ENCODE peak calls at places on chromosomes 1 and 21, in five cellular contexts. P, L, Q, A and G are unnamed samples.

GRCh38 chr1:2152914-2153313 is 41.7 kb downstream of the FAAP20 start:
- DNase-seq in Q (no peak), L (no peak), A (no peak), P (no peak), G (no peak)

GRCh38 chr1:24136956-24137539 is 5.9 kb downstream of the IL22RA1 start:
- DNase-seq in A (no peak), L (no peak), P (no peak), Q (no peak), G (no peak)

GRCh38 chr21:39661121-39661520 is 48.4 kb downstream of the B3GALT5 start:
- DNase-seq in P (no peak), L (no peak), Q (no peak), A (no peak), G (no peak)

GRCh38 chr1:15386128-15386824 is 23.4 kb upstream of the EFHD2 start:
- DNase-seq in P (no peak), L (peak; percentile 15), A (no peak), Q (no peak), G (no peak)

GRCh38 chr1:182829285-182829932 is 9.7 kb upstream of the DHX9 start:
- DNase-seq in A (no peak), L (no peak), Q (no peak), P (no peak), G (no peak)

GRCh38 chr1:98045211-98046030 is 124.6 kb upstream of the DPYD start:
- DNase-seq in A (peak; percentile 83), Q (peak; percentile 43), L (peak; percentile 16), P (no peak), G (peak; percentile 32)

GRCh38 chr1:225835752-225836151 is 25.8 kb downstream of the EPHX1 start:
- DNase-seq in L (no peak), Q (peak; percentile 64), A (peak; percentile 71), P (no peak), G (no peak)

GRCh38 chr1:235980976-235981375 is 83.9 kb downstream of the NID1 start:
- DNase-seq in L (no peak), A (no peak), Q (no peak), P (no peak), G (no peak)

GRCh38 chr1:47696911-47697441 is 259.1 kb downstream of the FOXD2 start:
- DNase-seq in L (no peak), P (no peak), Q (no peak), A (no peak), G (no peak)

GRCh38 chr1:182484531-182485257 is 34.7 kb downstream of the RGSL1 start:
- DNase-seq in L (no peak), P (peak; percentile 98), Q (no peak), A (no peak), G (peak; percentile 10)

GRCh38 chr1:56686171-56686570 is 41.1 kb downstream of the PRKAA2 start:
- DNase-seq in A (peak; percentile 25), P (no peak), L (no peak), Q (peak; percentile 42), G (peak; percentile 55)

GRCh38 chr1:60679524-60679923 is 402.8 kb upstream of the NFIA start:
- DNase-seq in Q (no peak), A (no peak), P (no peak), L (no peak), G (no peak)

GRCh38 chr1:94336991-94337390 is 81.2 kb upstream of the ABCD3 start:
- DNase-seq in P (no peak), L (no peak), Q (no peak), A (no peak), G (no peak)

GRCh38 chr1:48051466-48052126 is 54.4 kb upstream of the TRABD2B start:
- DNase-seq in L (no peak), P (no peak), Q (peak; percentile 28), A (no peak), G (no peak)

GRCh38 chr1:152109231-152109997 is 5.8 kb downstream of the TCHH start:
- DNase-seq in Q (no peak), L (no peak), P (no peak), A (peak; percentile 25), G (peak; percentile 26)

GRCh38 chr1:16175610-16176553 is 20.0 kb upstream of the EPHA2 start:
- DNase-seq in L (peak; percentile 95), A (peak; percentile 89), Q (peak; percentile 89), P (no peak), G (peak; percentile 91)

GRCh38 chr1:1001057-1001630 is 1.2 kb upstream of the HES4 start:
- DNase-seq in Q (no peak), P (no peak), L (no peak), A (no peak), G (no peak)

GRCh38 chr1:113593550-113594288 is 165.6 kb downstream of the PHTF1 start:
- DNase-seq in L (peak; percentile 18), Q (no peak), A (no peak), P (no peak), G (no peak)